ENCODE peak calls at places on chromosomes 7 and 10, in seven cellular contexts. L is kidney tubule cell; Q is NCI-H774; S is activated CD8-positive, alpha-beta memory T cell treated with anti-CD3 and anti-CD28 coated beads, Interleukin-2, amount 50 U/mL, for 4 hours; F is Calu3; G is cardiac fibroblast; K is nephron progenitor cell. P is an unnamed sample.
A peak's percentile ranks its signal among the peaks of the same experiment; 100 is the strongest.

GRCh38 chr10:120789292-120789691 is 61.9 kb upstream of the WDR11 start:
- DNase-seq in Q (no peak), S (no peak), K (no peak), F (no peak), G (no peak), L (no peak), P (no peak)

GRCh38 chr10:86821600-86821999 is 65.2 kb downstream of the BMPR1A start:
- DNase-seq in G (peak; percentile 89), L (no peak), S (no peak), F (no peak), Q (no peak), K (no peak), P (no peak)

GRCh38 chr10:130459011-130459410 is 322.8 kb downstream of the GLRX3 start:
- DNase-seq in L (no peak), K (no peak), S (no peak), Q (no peak), G (no peak), F (no peak), P (no peak)

GRCh38 chr7:99365318-99366141 is 9.0 kb upstream of the ARPC1B start:
- DNase-seq in Q (no peak), S (peak; percentile 75), G (peak; percentile 26), L (peak; percentile 55), F (peak; percentile 64), K (peak; percentile 48), P (peak; percentile 76)

GRCh38 chr10:13633689-13634088 is 46.9 kb downstream of the PRPF18 start:
- DNase-seq in G (peak; percentile 97), F (no peak), S (no peak), K (no peak), L (no peak), Q (no peak), P (no peak)

GRCh38 chr7:128919241-128919640 is 8.7 kb upstream of the KCP start:
- DNase-seq in S (no peak), L (no peak), Q (no peak), K (no peak), G (no peak), F (no peak), P (no peak)

GRCh38 chr7:11212080-11212711 is 238.5 kb downstream of the PHF14 start:
- DNase-seq in G (peak; percentile 82), S (peak; percentile 31), K (peak; percentile 50), L (peak; percentile 64), F (peak; percentile 57), Q (peak; percentile 57), P (peak; percentile 72)

GRCh38 chr10:3398825-3399646 is 226.5 kb upstream of the PITRM1 start:
- DNase-seq in F (no peak), K (no peak), L (peak; percentile 40), G (peak; percentile 30), Q (no peak), S (no peak), P (no peak)

GRCh38 chr10:104925232-104925851 is 284.3 kb downstream of the SORCS3 start:
- DNase-seq in K (peak; percentile 60), S (no peak), F (peak; percentile 55), L (peak; percentile 52), Q (peak; percentile 47), G (peak; percentile 8), P (peak; percentile 49)

GRCh38 chr10:94024407-94024806 is 30.7 kb downstream of the PLCE1 start:
- DNase-seq in Q (no peak), G (no peak), F (no peak), L (no peak), S (no peak), K (no peak), P (no peak)

GRCh38 chr10:43166879-43167490 is 28.7 kb downstream of the CSGALNACT2 start:
- DNase-seq in K (no peak), Q (peak; percentile 26), S (no peak), F (peak; percentile 21), G (no peak), L (no peak), P (no peak)

GRCh38 chr10:48805848-48806247 is 121.2 kb downstream of the WDFY4 start:
- DNase-seq in G (no peak), Q (no peak), S (no peak), F (no peak), L (no peak), K (no peak), P (no peak)

GRCh38 chr7:112770051-112770450 is 20.1 kb downstream of the TMEM168 start:
- DNase-seq in G (no peak), F (no peak), K (no peak), S (no peak), Q (no peak), L (peak; percentile 65), P (peak; percentile 98)

GRCh38 chr10:132986978-132987377 is 44.6 kb upstream of the CFAP46 start:
- DNase-seq in Q (no peak), S (no peak), L (no peak), K (no peak), G (no peak), F (no peak), P (no peak)

GRCh38 chr7:100578246-100579183 is 4.8 kb upstream of the SAP25 start:
- DNase-seq in G (no peak), K (no peak), L (no peak), S (no peak), Q (no peak), F (no peak), P (no peak)

GRCh38 chr10:78952686-78953085 is 116.1 kb upstream of the ZMIZ1 start:
- DNase-seq in F (no peak), L (no peak), G (peak; percentile 80), S (no peak), K (no peak), Q (no peak), P (no peak)

GRCh38 chr7:19681596-19681995 is 27.2 kb downstream of the POLR1F start:
- DNase-seq in S (no peak), Q (no peak), K (no peak), L (no peak), F (no peak), G (no peak), P (no peak)